ENCODE peak calls at places on chromosomes 12 and 14, in ten cellular contexts. One of them, this sample, is unnamed.

GRCh38 chr12:39892146-39892545 is 213.7 kb downstream of the SLC2A13 start:
- DNase-seq in heart left ventricle: no peak
- DNase-seq in brain microvascular endothelial cell: no peak
- DNase-seq in psoas muscle: no peak
- DNase-seq in DND-41: no peak
- DNase-seq in IMR-90: no peak
- DNase-seq in OCI-LY7: no peak
- DNase-seq in fibroblast of pulmonary artery: no peak
- DNase-seq in coronary artery: no peak
- DNase-seq in epithelial cell of esophagus: no peak
- DNase-seq in this sample: no peak

GRCh38 chr12:103503546-103504480 is 8.0 kb upstream of the C12orf42 start:
- DNase-seq in brain microvascular endothelial cell: no peak
- DNase-seq in psoas muscle: no peak
- DNase-seq in heart left ventricle: no peak
- DNase-seq in epithelial cell of esophagus: peak; percentile 68
- DNase-seq in IMR-90: no peak
- DNase-seq in fibroblast of pulmonary artery: no peak
- DNase-seq in OCI-LY7: peak; percentile 70
- DNase-seq in DND-41: peak; percentile 35
- DNase-seq in coronary artery: no peak
- DNase-seq in this sample: no peak

GRCh38 chr12:94049718-94050117 is 98.7 kb upstream of the PLXNC1 start:
- DNase-seq in psoas muscle: no peak
- DNase-seq in OCI-LY7: no peak
- DNase-seq in brain microvascular endothelial cell: no peak
- DNase-seq in epithelial cell of esophagus: no peak
- DNase-seq in IMR-90: no peak
- DNase-seq in heart left ventricle: no peak
- DNase-seq in coronary artery: no peak
- DNase-seq in DND-41: peak; percentile 30
- DNase-seq in fibroblast of pulmonary artery: no peak
- DNase-seq in this sample: no peak

GRCh38 chr14:80304125-80304766 is 92.9 kb upstream of the DIO2 start:
- DNase-seq in fibroblast of pulmonary artery: peak; percentile 64
- DNase-seq in IMR-90: peak; percentile 46
- DNase-seq in psoas muscle: peak; percentile 17
- DNase-seq in DND-41: no peak
- DNase-seq in brain microvascular endothelial cell: no peak
- DNase-seq in OCI-LY7: no peak
- DNase-seq in epithelial cell of esophagus: peak; percentile 64
- DNase-seq in heart left ventricle: no peak
- DNase-seq in coronary artery: no peak
- DNase-seq in this sample: peak; percentile 61

GRCh38 chr12:111741235-111741812 is 25.4 kb upstream of the ALDH2 start:
- DNase-seq in IMR-90: peak; percentile 35
- DNase-seq in coronary artery: no peak
- DNase-seq in OCI-LY7: no peak
- DNase-seq in psoas muscle: no peak
- DNase-seq in brain microvascular endothelial cell: peak; percentile 41
- DNase-seq in heart left ventricle: peak; percentile 41
- DNase-seq in fibroblast of pulmonary artery: peak; percentile 56
- DNase-seq in DND-41: no peak
- DNase-seq in epithelial cell of esophagus: no peak
- DNase-seq in this sample: no peak

GRCh38 chr14:95136631-95137030 is 20.7 kb downstream of the DICER1 start:
- DNase-seq in IMR-90: peak; percentile 23
- DNase-seq in psoas muscle: no peak
- DNase-seq in DND-41: no peak
- DNase-seq in heart left ventricle: no peak
- DNase-seq in fibroblast of pulmonary artery: peak; percentile 9
- DNase-seq in brain microvascular endothelial cell: no peak
- DNase-seq in OCI-LY7: no peak
- DNase-seq in coronary artery: no peak
- DNase-seq in epithelial cell of esophagus: no peak
- DNase-seq in this sample: peak; percentile 27

GRCh38 chr12:104420868-104421267 is 35.9 kb upstream of the CHST11 start:
- DNase-seq in IMR-90: no peak
- DNase-seq in brain microvascular endothelial cell: no peak
- DNase-seq in fibroblast of pulmonary artery: peak; percentile 7
- DNase-seq in coronary artery: no peak
- DNase-seq in psoas muscle: no peak
- DNase-seq in heart left ventricle: no peak
- DNase-seq in epithelial cell of esophagus: peak; percentile 68
- DNase-seq in OCI-LY7: no peak
- DNase-seq in DND-41: no peak
- DNase-seq in this sample: no peak

GRCh38 chr14:97602438-97603117 is 805.4 kb downstream of the VRK1 start:
- DNase-seq in coronary artery: no peak
- DNase-seq in brain microvascular endothelial cell: no peak
- DNase-seq in psoas muscle: no peak
- DNase-seq in heart left ventricle: no peak
- DNase-seq in DND-41: peak; percentile 93
- DNase-seq in OCI-LY7: no peak
- DNase-seq in epithelial cell of esophagus: no peak
- DNase-seq in fibroblast of pulmonary artery: no peak
- DNase-seq in IMR-90: no peak
- DNase-seq in this sample: no peak

GRCh38 chr14:99073401-99073800 is 198.6 kb downstream of the BCL11B start:
- DNase-seq in fibroblast of pulmonary artery: no peak
- DNase-seq in DND-41: no peak
- DNase-seq in psoas muscle: no peak
- DNase-seq in IMR-90: no peak
- DNase-seq in OCI-LY7: no peak
- DNase-seq in heart left ventricle: no peak
- DNase-seq in brain microvascular endothelial cell: no peak
- DNase-seq in coronary artery: no peak
- DNase-seq in epithelial cell of esophagus: no peak
- DNase-seq in this sample: no peak

GRCh38 chr12:82176016-82176415 is 182.2 kb downstream of the CCDC59 start:
- DNase-seq in OCI-LY7: no peak
- DNase-seq in brain microvascular endothelial cell: peak; percentile 2
- DNase-seq in fibroblast of pulmonary artery: no peak
- DNase-seq in heart left ventricle: no peak
- DNase-seq in IMR-90: no peak
- DNase-seq in psoas muscle: no peak
- DNase-seq in epithelial cell of esophagus: no peak
- DNase-seq in coronary artery: no peak
- DNase-seq in DND-41: no peak
- DNase-seq in this sample: no peak

GRCh38 chr14:99603471-99603933 is 505 bp downstream of the CCDC85C start:
- DNase-seq in coronary artery: no peak
- DNase-seq in OCI-LY7: peak; percentile 61
- DNase-seq in DND-41: peak; percentile 65
- DNase-seq in heart left ventricle: no peak
- DNase-seq in fibroblast of pulmonary artery: peak; percentile 48
- DNase-seq in brain microvascular endothelial cell: no peak
- DNase-seq in IMR-90: peak; percentile 49
- DNase-seq in psoas muscle: peak; percentile 38
- DNase-seq in epithelial cell of esophagus: peak; percentile 54
- DNase-seq in this sample: no peak

GRCh38 chr12:122080149-122081107 is 1.9 kb downstream of the MLXIP start:
- DNase-seq in brain microvascular endothelial cell: peak; percentile 77
- DNase-seq in DND-41: no peak
- DNase-seq in IMR-90: peak; percentile 86
- DNase-seq in OCI-LY7: no peak
- DNase-seq in epithelial cell of esophagus: peak; percentile 91
- DNase-seq in coronary artery: no peak
- DNase-seq in fibroblast of pulmonary artery: peak; percentile 94
- DNase-seq in heart left ventricle: peak; percentile 76
- DNase-seq in psoas muscle: peak; percentile 70
- DNase-seq in this sample: peak; percentile 93

GRCh38 chr14:22122227-22123187 is 448.9 kb upstream of the OR4E1 start:
- DNase-seq in OCI-LY7: peak; percentile 11
- DNase-seq in IMR-90: peak; percentile 5
- DNase-seq in psoas muscle: no peak
- DNase-seq in fibroblast of pulmonary artery: no peak
- DNase-seq in heart left ventricle: no peak
- DNase-seq in epithelial cell of esophagus: peak; percentile 63
- DNase-seq in coronary artery: no peak
- DNase-seq in brain microvascular endothelial cell: peak; percentile 22
- DNase-seq in DND-41: no peak
- DNase-seq in this sample: no peak
- TF ChIP-seq CTCF in OCI-LY7: peak; percentile 67
- TF ChIP-seq CTCF in IMR-90: peak; percentile 13
- TF ChIP-seq CTCF in psoas muscle: no peak
- TF ChIP-seq CTCF in fibroblast of pulmonary artery: no peak
- TF ChIP-seq CTCF in heart left ventricle: no peak
- TF ChIP-seq CTCF in epithelial cell of esophagus: peak; percentile 54
- TF ChIP-seq CTCF in coronary artery: no peak
- TF ChIP-seq CTCF in brain microvascular endothelial cell: peak; percentile 41
- TF ChIP-seq CTCF in DND-41: peak; percentile 50
- TF ChIP-seq CTCF in this sample: no peak

DNA sequence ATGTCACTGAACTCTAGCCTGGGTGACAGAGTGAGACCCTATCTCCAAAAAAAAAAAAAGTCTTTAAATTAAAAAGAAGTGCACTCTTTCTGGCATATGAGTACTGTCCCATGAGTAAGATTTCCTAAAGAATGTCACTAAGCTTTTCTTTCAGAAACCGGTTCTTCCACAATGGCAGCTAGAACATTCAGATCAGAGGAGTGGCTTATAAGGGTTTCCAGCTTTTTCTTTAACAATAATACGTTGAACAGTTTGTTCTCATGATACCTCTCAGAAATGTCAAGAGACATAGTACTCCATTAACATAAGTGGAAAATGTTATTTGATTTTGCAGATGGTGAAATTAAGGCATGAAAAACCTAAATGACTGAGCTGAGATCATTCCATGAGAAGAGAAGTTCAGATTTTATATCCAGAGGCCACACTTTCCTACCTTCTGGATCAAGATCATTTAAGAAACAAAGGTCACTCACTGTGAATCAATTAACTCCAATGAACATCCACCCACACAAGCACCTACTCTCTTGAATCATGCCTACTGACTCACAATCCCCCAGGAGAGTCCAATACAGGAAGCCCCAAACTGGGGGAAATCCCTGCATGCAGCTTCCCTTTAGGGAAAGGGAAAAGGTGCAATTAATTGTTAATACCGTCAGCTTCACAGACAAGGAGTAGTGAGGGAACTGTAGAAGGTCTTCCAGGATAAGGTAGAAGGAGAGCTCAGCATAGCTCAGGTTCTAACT is 86.9 kb downstream of the SPTSSA start:
- DNase-seq in coronary artery: no peak
- DNase-seq in fibroblast of pulmonary artery: no peak
- DNase-seq in DND-41: no peak
- DNase-seq in psoas muscle: no peak
- DNase-seq in epithelial cell of esophagus: peak; percentile 88
- DNase-seq in IMR-90: no peak
- DNase-seq in brain microvascular endothelial cell: no peak
- DNase-seq in heart left ventricle: no peak
- DNase-seq in OCI-LY7: no peak
- DNase-seq in this sample: no peak
- H3K4me3 ChIP-seq in coronary artery: no peak overlapping the region
- H3K4me3 ChIP-seq in fibroblast of pulmonary artery: no peak overlapping the region
- H3K4me3 ChIP-seq in DND-41: no peak overlapping the region
- H3K4me3 ChIP-seq in psoas muscle: no peak overlapping the region
- H3K4me3 ChIP-seq in epithelial cell of esophagus: peak overlapping the region; percentile 1
- H3K4me3 ChIP-seq in IMR-90: no peak overlapping the region
- H3K4me3 ChIP-seq in brain microvascular endothelial cell: no peak overlapping the region
- H3K4me3 ChIP-seq in heart left ventricle: no peak overlapping the region
- H3K4me3 ChIP-seq in OCI-LY7: no peak overlapping the region
- H3K4me3 ChIP-seq in this sample: no peak overlapping the region

DNA sequence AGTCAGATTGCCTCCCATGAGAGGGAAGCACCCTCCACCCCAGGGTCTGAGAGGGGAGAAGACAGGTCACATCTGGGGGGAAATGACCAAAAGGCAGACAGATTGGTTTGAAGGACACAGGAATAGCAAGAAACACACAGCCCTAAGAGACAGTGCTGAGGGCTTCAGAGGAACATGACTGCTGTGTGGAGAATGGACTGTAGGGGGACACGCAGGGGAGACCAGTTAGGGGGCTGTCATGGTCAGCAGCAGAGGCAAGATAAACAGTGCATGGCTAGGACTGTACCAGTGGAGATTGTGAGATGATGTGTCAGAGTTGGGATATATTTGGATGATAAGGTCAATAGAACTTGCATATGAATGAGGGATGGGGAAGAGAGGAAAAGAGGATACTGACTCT is 19.7 kb downstream of the SMUG1 start:
- DNase-seq in coronary artery: no peak
- DNase-seq in IMR-90: no peak
- DNase-seq in epithelial cell of esophagus: no peak
- DNase-seq in brain microvascular endothelial cell: no peak
- DNase-seq in OCI-LY7: no peak
- DNase-seq in fibroblast of pulmonary artery: no peak
- DNase-seq in DND-41: no peak
- DNase-seq in heart left ventricle: no peak
- DNase-seq in psoas muscle: no peak
- DNase-seq in this sample: no peak
- TF ChIP-seq CTCF in coronary artery: no peak
- TF ChIP-seq CTCF in IMR-90: no peak
- TF ChIP-seq CTCF in epithelial cell of esophagus: no peak
- TF ChIP-seq CTCF in brain microvascular endothelial cell: peak; percentile 28
- TF ChIP-seq CTCF in OCI-LY7: no peak
- TF ChIP-seq CTCF in fibroblast of pulmonary artery: no peak
- TF ChIP-seq CTCF in DND-41: no peak
- TF ChIP-seq CTCF in heart left ventricle: no peak
- TF ChIP-seq CTCF in psoas muscle: no peak
- TF ChIP-seq CTCF in this sample: no peak

GRCh38 chr12:95386056-95386455 is 87.9 kb upstream of the METAP2 start:
- DNase-seq in IMR-90: no peak
- DNase-seq in OCI-LY7: no peak
- DNase-seq in coronary artery: no peak
- DNase-seq in heart left ventricle: no peak
- DNase-seq in psoas muscle: no peak
- DNase-seq in fibroblast of pulmonary artery: no peak
- DNase-seq in epithelial cell of esophagus: peak; percentile 49
- DNase-seq in brain microvascular endothelial cell: no peak
- DNase-seq in DND-41: no peak
- DNase-seq in this sample: peak; percentile 60

GRCh38 chr12:95380997-95381786 is 92.8 kb upstream of the METAP2 start:
- DNase-seq in coronary artery: no peak
- DNase-seq in brain microvascular endothelial cell: no peak
- DNase-seq in heart left ventricle: no peak
- DNase-seq in IMR-90: no peak
- DNase-seq in epithelial cell of esophagus: no peak
- DNase-seq in fibroblast of pulmonary artery: no peak
- DNase-seq in OCI-LY7: no peak
- DNase-seq in DND-41: no peak
- DNase-seq in psoas muscle: no peak
- DNase-seq in this sample: peak; percentile 11

GRCh38 chr12:95385246-95385645 is 88.7 kb upstream of the METAP2 start:
- DNase-seq in coronary artery: no peak
- DNase-seq in epithelial cell of esophagus: peak; percentile 8
- DNase-seq in fibroblast of pulmonary artery: peak; percentile 60
- DNase-seq in IMR-90: peak; percentile 8
- DNase-seq in OCI-LY7: peak; percentile 44
- DNase-seq in psoas muscle: peak; percentile 39
- DNase-seq in heart left ventricle: peak; percentile 40
- DNase-seq in DND-41: no peak
- DNase-seq in brain microvascular endothelial cell: peak; percentile 7
- DNase-seq in this sample: peak; percentile 23

GRCh38 chr12:95385646-95386045 is 88.3 kb upstream of the METAP2 start:
- DNase-seq in heart left ventricle: no peak
- DNase-seq in IMR-90: peak; percentile 19
- DNase-seq in psoas muscle: no peak
- DNase-seq in coronary artery: no peak
- DNase-seq in brain microvascular endothelial cell: no peak
- DNase-seq in DND-41: no peak
- DNase-seq in OCI-LY7: peak; percentile 51
- DNase-seq in epithelial cell of esophagus: no peak
- DNase-seq in fibroblast of pulmonary artery: peak; percentile 46
- DNase-seq in this sample: peak; percentile 70

GRCh38 chr12:95384785-95385184 is 89.2 kb upstream of the METAP2 start:
- DNase-seq in psoas muscle: no peak
- DNase-seq in coronary artery: no peak
- DNase-seq in heart left ventricle: no peak
- DNase-seq in DND-41: no peak
- DNase-seq in IMR-90: no peak
- DNase-seq in fibroblast of pulmonary artery: no peak
- DNase-seq in brain microvascular endothelial cell: no peak
- DNase-seq in epithelial cell of esophagus: no peak
- DNase-seq in OCI-LY7: no peak
- DNase-seq in this sample: no peak
- H3K4me3 ChIP-seq in psoas muscle: peak overlapping the region; percentile 60
- H3K4me3 ChIP-seq in coronary artery: peak overlapping the region; percentile 67
- H3K4me3 ChIP-seq in heart left ventricle: no peak overlapping the region
- H3K4me3 ChIP-seq in DND-41: no peak overlapping the region
- H3K4me3 ChIP-seq in IMR-90: no peak overlapping the region
- H3K4me3 ChIP-seq in fibroblast of pulmonary artery: no peak overlapping the region
- H3K4me3 ChIP-seq in brain microvascular endothelial cell: no peak overlapping the region
- H3K4me3 ChIP-seq in epithelial cell of esophagus: no peak overlapping the region
- H3K4me3 ChIP-seq in OCI-LY7: peak overlapping the region; percentile 40
- H3K4me3 ChIP-seq in this sample: no peak overlapping the region